ENCODE peak calls at places on chromosome 4, in ten cellular contexts. One of them, this sample, is unnamed.
A peak's percentile ranks its signal among the peaks of the same experiment; 100 is the strongest.

GRCh38 chr4:22129454-22130075 is 181.0 kb upstream of the KCNIP4 start:
- DNase-seq in Panc1: peak; percentile 10
- DNase-seq in prostate gland: no peak
- DNase-seq in GM12892: no peak
- DNase-seq in GM23338: peak; percentile 84
- DNase-seq in SK-N-SH: peak; percentile 25
- DNase-seq in HL-60: no peak
- DNase-seq in esophagus muscularis mucosa: no peak
- DNase-seq in breast epithelium: no peak
- DNase-seq in upper lobe of left lung: no peak
- DNase-seq in this sample: peak; percentile 53

GRCh38 chr4:127642169-127642568 is 9.4 kb downstream of the INTU start:
- DNase-seq in Panc1: no peak
- DNase-seq in prostate gland: no peak
- DNase-seq in GM12892: no peak
- DNase-seq in GM23338: no peak
- DNase-seq in SK-N-SH: no peak
- DNase-seq in HL-60: no peak
- DNase-seq in esophagus muscularis mucosa: no peak
- DNase-seq in breast epithelium: no peak
- DNase-seq in upper lobe of left lung: no peak
- DNase-seq in this sample: no peak

GRCh38 chr4:106522839-106523238 is 154.3 kb upstream of the GIMD1 start:
- DNase-seq in Panc1: no peak
- DNase-seq in prostate gland: no peak
- DNase-seq in GM12892: no peak
- DNase-seq in GM23338: peak; percentile 11
- DNase-seq in SK-N-SH: peak; percentile 20
- DNase-seq in HL-60: no peak
- DNase-seq in esophagus muscularis mucosa: no peak
- DNase-seq in breast epithelium: no peak
- DNase-seq in upper lobe of left lung: no peak
- DNase-seq in this sample: no peak

GRCh38 chr4:165563851-165564250 is 185.0 kb downstream of the CPE start:
- DNase-seq in Panc1: no peak
- DNase-seq in prostate gland: no peak
- DNase-seq in GM12892: no peak
- DNase-seq in GM23338: no peak
- DNase-seq in SK-N-SH: no peak
- DNase-seq in HL-60: no peak
- DNase-seq in esophagus muscularis mucosa: no peak
- DNase-seq in breast epithelium: no peak
- DNase-seq in upper lobe of left lung: no peak
- DNase-seq in this sample: no peak

GRCh38 chr4:5988086-5988845 is 30.0 kb downstream of the C4orf50 start:
- DNase-seq in Panc1: no peak
- DNase-seq in prostate gland: no peak
- DNase-seq in GM12892: no peak
- DNase-seq in GM23338: no peak
- DNase-seq in SK-N-SH: no peak
- DNase-seq in HL-60: no peak
- DNase-seq in esophagus muscularis mucosa: no peak
- DNase-seq in breast epithelium: no peak
- DNase-seq in upper lobe of left lung: no peak
- DNase-seq in this sample: no peak

GRCh38 chr4:78602334-78602733 is 50.8 kb downstream of the ANXA3 start:
- DNase-seq in Panc1: no peak
- DNase-seq in prostate gland: peak; percentile 14
- DNase-seq in GM12892: no peak
- DNase-seq in GM23338: no peak
- DNase-seq in SK-N-SH: no peak
- DNase-seq in HL-60: no peak
- DNase-seq in esophagus muscularis mucosa: no peak
- DNase-seq in breast epithelium: no peak
- DNase-seq in upper lobe of left lung: no peak
- DNase-seq in this sample: no peak

GRCh38 chr4:164536829-164537228 is 217.1 kb upstream of the SMIM31 start:
- DNase-seq in Panc1: no peak
- DNase-seq in prostate gland: peak; percentile 84
- DNase-seq in GM12892: no peak
- DNase-seq in GM23338: no peak
- DNase-seq in SK-N-SH: no peak
- DNase-seq in HL-60: no peak
- DNase-seq in esophagus muscularis mucosa: no peak
- DNase-seq in breast epithelium: peak; percentile 62
- DNase-seq in upper lobe of left lung: no peak
- DNase-seq in this sample: no peak

GRCh38 chr4:117821834-117822233 is 212.5 kb upstream of the NDST3 start:
- DNase-seq in Panc1: no peak
- DNase-seq in prostate gland: no peak
- DNase-seq in GM12892: no peak
- DNase-seq in GM23338: no peak
- DNase-seq in SK-N-SH: no peak
- DNase-seq in HL-60: no peak
- DNase-seq in esophagus muscularis mucosa: no peak
- DNase-seq in breast epithelium: no peak
- DNase-seq in upper lobe of left lung: no peak
- DNase-seq in this sample: no peak

GRCh38 chr4:38590017-38590416 is 74.0 kb upstream of the KLF3 start:
- DNase-seq in Panc1: no peak
- DNase-seq in prostate gland: no peak
- DNase-seq in GM12892: no peak
- DNase-seq in GM23338: no peak
- DNase-seq in SK-N-SH: no peak
- DNase-seq in HL-60: no peak
- DNase-seq in esophagus muscularis mucosa: no peak
- DNase-seq in breast epithelium: no peak
- DNase-seq in upper lobe of left lung: no peak
- DNase-seq in this sample: no peak

DNA sequence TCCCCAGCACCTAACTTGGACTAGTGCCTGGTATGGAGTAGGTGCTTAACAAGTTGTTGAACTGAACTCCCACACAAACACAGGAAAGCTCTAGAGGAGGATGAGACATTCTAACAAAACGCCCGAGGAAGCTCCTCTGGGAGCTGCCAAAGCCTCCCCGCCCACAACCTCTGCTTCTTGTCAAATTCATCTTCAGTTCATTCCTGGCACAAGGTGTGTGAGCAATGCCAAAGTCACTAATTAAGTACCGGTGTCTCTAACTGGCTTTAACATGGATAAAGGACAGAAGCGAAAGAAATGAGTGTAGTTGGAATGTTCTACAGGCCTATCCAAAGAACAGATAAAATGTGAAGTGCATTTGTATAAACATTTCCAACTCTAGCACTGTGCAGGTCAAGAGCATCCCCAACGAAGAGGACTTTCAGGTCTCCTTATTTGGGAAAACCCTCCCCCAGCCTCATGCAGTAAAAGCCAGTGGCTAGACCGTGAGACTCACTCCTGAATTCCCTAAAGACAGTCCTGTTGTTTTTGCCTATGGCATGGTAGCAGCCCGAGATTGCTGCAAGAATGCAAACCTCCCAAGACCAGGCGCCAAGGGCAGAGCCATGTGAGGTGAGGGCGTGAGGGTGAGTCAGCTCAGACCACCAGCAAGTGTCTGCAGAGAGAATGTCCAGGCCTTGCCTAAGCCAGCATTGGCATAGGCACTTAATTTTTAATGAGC is 72.2 kb upstream of the KLF3 start:
- DNase-seq in Panc1: no peak
- DNase-seq in prostate gland: no peak
- DNase-seq in GM12892: no peak
- DNase-seq in GM23338: no peak
- DNase-seq in SK-N-SH: no peak
- DNase-seq in HL-60: no peak
- DNase-seq in esophagus muscularis mucosa: no peak
- DNase-seq in breast epithelium: peak; percentile 50
- DNase-seq in upper lobe of left lung: no peak
- DNase-seq in this sample: no peak
- TF ChIP-seq POLR2AphosphoS5 in Panc1: no peak
- TF ChIP-seq POLR2AphosphoS5 in prostate gland: peak; percentile 22
- TF ChIP-seq POLR2AphosphoS5 in GM12892: no peak
- TF ChIP-seq POLR2AphosphoS5 in GM23338: no peak
- TF ChIP-seq POLR2AphosphoS5 in SK-N-SH: no peak
- TF ChIP-seq POLR2AphosphoS5 in HL-60: no peak
- TF ChIP-seq POLR2AphosphoS5 in esophagus muscularis mucosa: peak; percentile 64
- TF ChIP-seq POLR2AphosphoS5 in breast epithelium: no peak
- TF ChIP-seq POLR2AphosphoS5 in upper lobe of left lung: no peak
- TF ChIP-seq POLR2AphosphoS5 in this sample: no peak

GRCh38 chr4:173504181-173504503 is 25.9 kb downstream of the HAND2 start:
- DNase-seq in Panc1: no peak
- DNase-seq in prostate gland: no peak
- DNase-seq in GM12892: no peak
- DNase-seq in GM23338: peak; percentile 28
- DNase-seq in SK-N-SH: no peak
- DNase-seq in HL-60: no peak
- DNase-seq in esophagus muscularis mucosa: peak; percentile 89
- DNase-seq in breast epithelium: no peak
- DNase-seq in upper lobe of left lung: peak; percentile 8
- DNase-seq in this sample: no peak
- TF ChIP-seq POLR2AphosphoS5 in Panc1: no peak
- TF ChIP-seq POLR2AphosphoS5 in prostate gland: no peak
- TF ChIP-seq POLR2AphosphoS5 in GM12892: no peak
- TF ChIP-seq POLR2AphosphoS5 in GM23338: no peak
- TF ChIP-seq POLR2AphosphoS5 in SK-N-SH: no peak
- TF ChIP-seq POLR2AphosphoS5 in HL-60: no peak
- TF ChIP-seq POLR2AphosphoS5 in esophagus muscularis mucosa: no peak
- TF ChIP-seq POLR2AphosphoS5 in breast epithelium: no peak
- TF ChIP-seq POLR2AphosphoS5 in upper lobe of left lung: no peak
- TF ChIP-seq POLR2AphosphoS5 in this sample: no peak

GRCh38 chr4:26344901-26345300 is 24.1 kb downstream of the RBPJ start:
- DNase-seq in Panc1: no peak
- DNase-seq in prostate gland: no peak
- DNase-seq in GM12892: no peak
- DNase-seq in GM23338: no peak
- DNase-seq in SK-N-SH: no peak
- DNase-seq in HL-60: no peak
- DNase-seq in esophagus muscularis mucosa: no peak
- DNase-seq in breast epithelium: no peak
- DNase-seq in upper lobe of left lung: no peak
- DNase-seq in this sample: no peak

GRCh38 chr4:26345541-26345940 is 24.7 kb downstream of the RBPJ start:
- DNase-seq in Panc1: no peak
- DNase-seq in prostate gland: no peak
- DNase-seq in GM12892: no peak
- DNase-seq in GM23338: no peak
- DNase-seq in SK-N-SH: no peak
- DNase-seq in HL-60: no peak
- DNase-seq in esophagus muscularis mucosa: no peak
- DNase-seq in breast epithelium: no peak
- DNase-seq in upper lobe of left lung: no peak
- DNase-seq in this sample: no peak

GRCh38 chr4:26346203-26346620 is 25.4 kb downstream of the RBPJ start:
- DNase-seq in Panc1: no peak
- DNase-seq in prostate gland: no peak
- DNase-seq in GM12892: no peak
- DNase-seq in GM23338: peak; percentile 74
- DNase-seq in SK-N-SH: no peak
- DNase-seq in HL-60: no peak
- DNase-seq in esophagus muscularis mucosa: no peak
- DNase-seq in breast epithelium: no peak
- DNase-seq in upper lobe of left lung: no peak
- DNase-seq in this sample: no peak

GRCh38 chr4:26343041-26343403 is 22.2 kb downstream of the RBPJ start:
- DNase-seq in Panc1: no peak
- DNase-seq in prostate gland: no peak
- DNase-seq in GM12892: no peak
- DNase-seq in GM23338: no peak
- DNase-seq in SK-N-SH: no peak
- DNase-seq in HL-60: no peak
- DNase-seq in esophagus muscularis mucosa: no peak
- DNase-seq in breast epithelium: no peak
- DNase-seq in upper lobe of left lung: no peak
- DNase-seq in this sample: no peak

DNA sequence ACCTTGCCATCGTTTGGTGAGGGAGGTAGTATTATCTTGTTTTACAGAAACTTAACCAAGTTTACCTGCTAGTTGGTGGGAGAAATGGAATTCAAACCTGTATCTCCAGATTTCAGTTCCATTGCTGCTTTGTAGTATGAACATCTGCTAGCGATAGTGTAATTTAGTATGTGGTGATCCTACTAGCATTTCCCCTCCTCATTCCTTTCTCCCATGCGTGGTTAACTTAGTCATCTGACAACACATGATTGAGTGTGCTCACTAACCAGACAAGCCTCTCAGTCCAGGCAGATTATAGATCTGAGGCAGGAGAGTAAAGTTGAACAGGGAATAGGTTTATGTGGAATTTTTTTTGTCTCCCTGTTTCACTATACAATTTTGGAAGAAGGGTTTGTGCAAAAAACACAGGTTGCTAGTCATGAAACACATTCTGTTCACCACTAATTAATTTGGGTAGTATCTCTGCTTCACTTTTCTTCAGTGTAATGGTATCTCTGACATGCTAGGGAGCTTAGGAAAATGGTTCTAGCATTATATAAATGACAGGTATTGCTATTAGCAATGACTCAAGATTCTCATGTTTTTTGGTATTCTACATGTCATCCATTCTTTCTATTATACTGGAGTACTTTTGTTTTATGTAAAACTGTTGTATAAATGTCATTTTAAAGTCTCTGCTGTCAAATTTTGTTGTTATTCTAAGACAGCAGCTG is 21.7 kb downstream of the RBPJ start:
- DNase-seq in Panc1: no peak
- DNase-seq in prostate gland: no peak
- DNase-seq in GM12892: no peak
- DNase-seq in GM23338: no peak
- DNase-seq in SK-N-SH: no peak
- DNase-seq in HL-60: no peak
- DNase-seq in esophagus muscularis mucosa: no peak
- DNase-seq in breast epithelium: no peak
- DNase-seq in upper lobe of left lung: no peak
- DNase-seq in this sample: no peak
- TF ChIP-seq POLR2AphosphoS5 in Panc1: no peak
- TF ChIP-seq POLR2AphosphoS5 in prostate gland: no peak
- TF ChIP-seq POLR2AphosphoS5 in GM12892: no peak
- TF ChIP-seq POLR2AphosphoS5 in GM23338: no peak
- TF ChIP-seq POLR2AphosphoS5 in SK-N-SH: peak; percentile 67
- TF ChIP-seq POLR2AphosphoS5 in HL-60: no peak
- TF ChIP-seq POLR2AphosphoS5 in esophagus muscularis mucosa: no peak
- TF ChIP-seq POLR2AphosphoS5 in breast epithelium: no peak
- TF ChIP-seq POLR2AphosphoS5 in upper lobe of left lung: no peak
- TF ChIP-seq POLR2AphosphoS5 in this sample: no peak

DNA sequence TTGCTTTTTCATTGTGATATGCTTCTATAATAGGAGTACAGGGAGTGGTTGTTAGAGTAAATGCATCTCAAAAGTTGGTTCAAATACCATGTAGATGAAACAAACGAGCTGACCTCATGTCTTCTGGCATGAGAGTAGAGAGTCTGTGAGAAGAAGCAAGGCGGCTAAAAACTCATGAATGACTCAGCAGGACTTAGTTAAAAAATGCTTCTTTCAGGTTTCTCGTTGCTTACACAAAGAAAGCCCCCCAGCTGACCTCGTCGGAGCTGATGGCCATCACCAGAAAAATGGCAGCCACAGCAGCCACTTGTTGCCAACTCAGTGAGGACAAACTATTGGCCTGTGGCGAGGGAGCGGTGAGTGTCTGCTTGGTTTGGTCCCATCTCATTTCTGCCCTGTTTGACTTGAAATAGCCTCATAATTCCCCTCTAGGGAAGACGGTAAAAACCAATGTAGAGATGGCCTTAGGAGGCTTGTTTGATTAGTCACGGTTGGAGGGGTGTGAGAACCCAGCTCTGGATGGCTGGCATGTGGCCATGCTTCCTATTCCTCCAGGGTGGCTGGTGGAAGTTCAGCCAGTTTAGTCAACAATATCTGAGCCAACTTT is 14.5 kb downstream of the AFP start:
- DNase-seq in Panc1: no peak
- DNase-seq in prostate gland: no peak
- DNase-seq in GM12892: no peak
- DNase-seq in GM23338: peak; percentile 47
- DNase-seq in SK-N-SH: no peak
- DNase-seq in HL-60: no peak
- DNase-seq in esophagus muscularis mucosa: no peak
- DNase-seq in breast epithelium: no peak
- DNase-seq in upper lobe of left lung: no peak
- DNase-seq in this sample: no peak
- TF ChIP-seq POLR2AphosphoS5 in Panc1: no peak
- TF ChIP-seq POLR2AphosphoS5 in prostate gland: no peak
- TF ChIP-seq POLR2AphosphoS5 in GM12892: no peak
- TF ChIP-seq POLR2AphosphoS5 in GM23338: no peak
- TF ChIP-seq POLR2AphosphoS5 in SK-N-SH: no peak
- TF ChIP-seq POLR2AphosphoS5 in HL-60: no peak
- TF ChIP-seq POLR2AphosphoS5 in esophagus muscularis mucosa: no peak
- TF ChIP-seq POLR2AphosphoS5 in breast epithelium: no peak
- TF ChIP-seq POLR2AphosphoS5 in upper lobe of left lung: no peak
- TF ChIP-seq POLR2AphosphoS5 in this sample: no peak

This sample was measured in H1.